ENCODE peak calls at places on chromosomes 6 and 20, in five cellular contexts. T is NT2/D1, E is HepG2, U is H1, M is GM12878. N is an unnamed sample.

GRCh38 chr6:40743226-40743625 is 156.1 kb upstream of the LRFN2 start:
- DNase-seq in U (no peak), T (no peak), M (no peak), E (no peak), N (no peak)

GRCh38 chr20:1577906-1578305 is 20.4 kb upstream of the SIRPD start:
- DNase-seq in T (no peak), U (no peak), E (no peak), M (no peak), N (no peak)

GRCh38 chr6:27288136-27289044 is 23.7 kb downstream of the POM121L2 start:
- DNase-seq in M (no peak), T (no peak), E (no peak), U (no peak), N (peak)

GRCh38 chr6:107103082-107103481 is 12.2 kb downstream of the BEND3 start:
- DNase-seq in T (no peak), U (no peak), E (no peak), M (no peak), N (no peak)

GRCh38 chr6:42748241-42748898 is 2.5 kb upstream of the TBCC start:
- DNase-seq in M (no peak), U (no peak), T (no peak), E (no peak), N (no peak)

GRCh38 chr6:93751969-93752368 is 332.6 kb upstream of the EPHA7 start:
- DNase-seq in M (no peak), U (no peak), E (no peak), T (no peak), N (no peak)

GRCh38 chr6:53926505-53926904 is 131.7 kb downstream of the LRRC1 start:
- DNase-seq in U (no peak), E (no peak), T (no peak), M (no peak), N (no peak)

GRCh38 chr6:14396826-14397517 is 279.4 kb downstream of the CD83 start:
- DNase-seq in M (no peak), E (no peak), T (no peak), U (peak), N (no peak)

GRCh38 chr20:58896820-58897219 is 44.3 kb downstream of the GNAS start:
- DNase-seq in M (no peak), E (no peak), T (no peak), U (no peak), N (no peak)

GRCh38 chr6:15507746-15508145 is 155.1 kb downstream of the DTNBP1 start:
- DNase-seq in T (no peak), E (no peak), U (no peak), M (no peak), N (no peak)

GRCh38 chr6:109165392-109165964 is 70.2 kb downstream of the CEP57L1 start:
- DNase-seq in U (no peak), T (no peak), E (peak), M (no peak), N (peak)

GRCh38 chr6:102154176-102154575 is 760.7 kb downstream of the GRIK2 start:
- DNase-seq in U (no peak), M (no peak), T (no peak), E (no peak), N (no peak)

GRCh38 chr6:151958332-151958731 is 150.8 kb downstream of the ESR1 start:
- DNase-seq in U (no peak), E (no peak), T (no peak), M (no peak), N (no peak)

GRCh38 chr6:117072134-117072533 is 193.2 kb upstream of the VGLL2 start:
- DNase-seq in U (no peak), E (no peak), M (no peak), T (no peak), N (no peak)

GRCh38 chr6:33589366-33589722 is 9.3 kb upstream of the BAK1 start:
- DNase-seq in E (no peak), M (no peak), U (no peak), T (no peak), N (no peak)

GRCh38 chr6:12605888-12606345 is 110.7 kb upstream of the PHACTR1 start:
- DNase-seq in M (peak), T (peak), E (peak), U (no peak), N (peak)

GRCh38 chr6:150093397-150093796 is 24.5 kb upstream of the ULBP3 start:
- DNase-seq in E (no peak), M (no peak), U (no peak), T (no peak), N (no peak)

GRCh38 chr6:98324406-98324930 is 509.9 kb upstream of the POU3F2 start:
- DNase-seq in M (no peak), E (no peak), T (no peak), U (no peak), N (no peak)

GRCh38 chr6:158608221-158608620 is 36.3 kb downstream of the DYNLT1 start:
- DNase-seq in E (no peak), U (no peak), M (no peak), T (no peak), N (no peak)

GRCh38 chr6:78831492-78831891 is 35.9 kb upstream of the IRAK1BP1 start:
- DNase-seq in E (no peak), U (no peak), T (no peak), M (no peak), N (no peak)

GRCh38 chr6:35086636-35087360 is 54.3 kb downstream of the TCP11 start:
- DNase-seq in U (no peak), T (no peak), M (no peak), E (no peak), N (no peak)

GRCh38 chr6:45780523-45780922 is 235.1 kb downstream of the CLIC5 start:
- DNase-seq in T (no peak), M (no peak), E (no peak), U (no peak), N (no peak)

GRCh38 chr6:6007311-6008113 is 787 bp upstream of the NRN1 start:
- DNase-seq in M (no peak), T (no peak), E (no peak), U (no peak), N (peak)

GRCh38 chr20:32325706-32326506 is 32.2 kb upstream of the ASXL1 start:
- DNase-seq in T (no peak), U (no peak), E (peak), M (no peak), N (no peak)

GRCh38 chr20:11035211-11035610 is 361.4 kb upstream of the JAG1 start:
- DNase-seq in T (no peak), U (no peak), M (no peak), E (no peak), N (no peak)

GRCh38 chr20:20017001-20017851 is at the start of gene NAA20:
- DNase-seq in T (peak), M (peak), U (peak), E (peak), N (peak)

GRCh38 chr6:157170535-157170934 is 152.8 kb downstream of the TMEM242 start:
- DNase-seq in E (no peak), M (no peak), U (no peak), T (no peak), N (no peak)

GRCh38 chr6:161200610-161201201 is 73.2 kb downstream of the AGPAT4 start:
- DNase-seq in U (no peak), T (no peak), E (no peak), M (no peak), N (no peak)

GRCh38 chr6:132445201-132445951 is 44.1 kb upstream of the MOXD1 start:
- DNase-seq in U (no peak), E (no peak), T (no peak), M (no peak), N (no peak)

GRCh38 chr6:97771356-97771755 is 488.3 kb upstream of the MMS22L start:
- DNase-seq in T (no peak), M (no peak), E (no peak), U (no peak), N (no peak)

DNA sequence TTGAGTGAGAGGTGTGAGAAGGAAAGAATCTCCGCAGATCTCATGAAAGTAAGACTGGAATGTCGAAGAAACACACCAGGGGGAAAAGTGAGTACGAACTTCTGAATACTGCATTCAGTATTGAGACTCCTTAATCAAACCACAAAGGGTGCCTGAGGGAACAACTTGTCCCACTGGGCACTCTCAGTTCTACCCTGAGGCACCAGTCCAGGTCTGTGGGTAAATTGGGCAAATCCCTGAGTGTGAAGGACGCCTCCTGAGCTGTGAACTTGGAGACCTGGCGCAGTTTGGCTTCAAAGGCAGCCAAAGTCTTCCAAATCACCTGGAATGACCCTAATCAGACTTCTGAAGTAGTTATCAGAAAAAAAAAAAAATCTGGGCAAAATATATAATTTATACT is 329.7 kb downstream of the BTBD9 start:
- DNase-seq in U (no peak), M (no peak), E (no peak), T (no peak), N (no peak)
- TF ChIP-seq SUZ12 in U (no peak), M (no peak), E (no peak), T (no peak), N (no peak)

GRCh38 chr6:2378891-2379652 is 133.7 kb upstream of the GMDS start:
- DNase-seq in E (no peak), T (no peak), U (no peak), M (no peak), N (no peak)
- TF ChIP-seq SUZ12 in E (no peak), T (no peak), U (no peak), M (no peak), N (no peak)

GRCh38 chr6:139765825-139766285 is 391.4 kb upstream of the CITED2 start:
- DNase-seq in E (peak), T (no peak), U (no peak), M (no peak), N (no peak)

GRCh38 chr6:139763468-139764214 is 389.2 kb upstream of the CITED2 start:
- DNase-seq in T (no peak), M (no peak), U (no peak), E (no peak), N (no peak)

GRCh38 chr6:139766796-139767195 is 392.3 kb upstream of the CITED2 start:
- DNase-seq in T (no peak), U (no peak), E (no peak), M (no peak), N (no peak)

GRCh38 chr6:139762587-139763031 is 388.2 kb upstream of the CITED2 start:
- DNase-seq in M (peak), T (no peak), E (no peak), U (no peak), N (no peak)

GRCh38 chr6:139764498-139764986 is 390.1 kb upstream of the CITED2 start:
- DNase-seq in E (peak), T (peak), M (peak), U (no peak), N (no peak)
- TF ChIP-seq SUZ12 in E (no peak), T (no peak), M (no peak), U (no peak), N (no peak)

DNA sequence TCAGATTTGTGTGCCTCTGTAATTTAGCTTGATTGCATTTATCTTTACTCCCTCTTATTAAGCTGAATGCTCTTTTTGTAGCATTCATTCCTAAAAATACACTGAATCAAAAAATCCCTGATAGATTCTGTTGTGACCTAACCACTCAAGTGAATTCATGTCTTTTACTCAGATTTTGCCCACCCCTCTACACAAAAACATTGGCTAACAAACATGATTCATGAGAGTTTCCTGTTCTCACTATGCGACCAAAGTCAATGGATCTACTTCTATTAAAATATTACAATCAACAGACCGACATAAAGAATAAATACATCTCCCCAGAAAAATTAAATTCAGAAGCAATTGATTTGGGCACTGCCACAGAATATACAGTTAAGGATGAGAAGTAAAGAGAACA is 99.5 kb upstream of the THEMIS start:
- DNase-seq in U (no peak), M (no peak), E (no peak), T (no peak), N (no peak)
- TF ChIP-seq SUZ12 in U (no peak), M (no peak), E (no peak), T (no peak), N (no peak)

GRCh38 chr6:36598326-36598725 is 4.2 kb downstream of the SRSF3 start:
- DNase-seq in M (no peak), T (no peak), E (no peak), U (no peak), N (no peak)
- TF ChIP-seq SUZ12 in M (no peak), T (no peak), E (no peak), U (no peak), N (no peak)

DNA sequence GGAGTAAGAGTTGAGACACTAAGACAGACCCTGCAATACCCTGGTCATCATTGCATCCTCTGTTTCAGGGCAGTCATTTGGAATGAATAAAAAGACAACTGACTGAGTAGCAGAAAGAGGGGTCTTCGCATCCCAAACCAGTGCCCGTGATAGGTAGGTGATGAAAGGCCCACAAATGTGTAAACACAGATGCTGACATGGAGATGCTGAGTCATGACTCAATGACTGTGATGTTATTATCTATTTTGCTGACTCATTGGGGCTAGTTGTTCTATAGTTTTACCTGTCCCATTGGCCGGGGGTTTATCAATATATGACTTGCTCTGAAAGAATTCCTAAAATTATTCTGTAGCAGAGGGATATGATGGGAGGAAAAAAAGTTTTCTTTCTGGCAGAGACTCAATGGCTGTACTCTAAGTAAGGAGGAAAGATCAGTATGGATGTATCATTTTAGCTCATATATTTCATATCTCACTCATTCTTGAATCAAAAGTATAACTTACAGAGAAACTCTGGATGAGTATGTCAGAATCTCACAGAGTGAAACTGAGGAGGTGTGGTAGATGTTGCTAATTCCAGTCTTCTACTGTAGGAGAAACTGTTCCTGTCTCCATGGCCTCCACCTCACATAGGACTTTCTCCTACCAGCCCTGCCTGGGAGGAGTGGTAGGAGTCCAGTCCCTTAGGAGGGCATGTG is 119.9 kb upstream of the PREP start:
- DNase-seq in M (no peak), U (no peak), E (no peak), T (no peak), N (no peak)
- TF ChIP-seq SUZ12 in M (no peak), U (no peak), E (no peak), T (no peak), N (no peak)

GRCh38 chr6:36839819-36840379 is 655 bp upstream of the CPNE5 start:
- DNase-seq in M (no peak), U (no peak), E (no peak), T (no peak), N (peak)
- TF ChIP-seq SUZ12 in M (no peak), U (no peak), E (no peak), T (no peak), N (no peak)

GRCh38 chr6:36610041-36610440 is 15.9 kb downstream of the SRSF3 start:
- DNase-seq in M (no peak), T (no peak), U (no peak), E (no peak), N (no peak)
- TF ChIP-seq SUZ12 in M (no peak), T (no peak), U (no peak), E (no peak), N (no peak)

N was measured in HEK293T.